ENCODE peak calls at places on chromosome 15, in eight cellular contexts. One of them, this sample, is unnamed.
A peak's percentile ranks its signal among the peaks of the same experiment; 100 is the strongest.

GRCh38 chr15:85142324-85142723 is 160.7 kb downstream of the PDE8A start:
- DNase-seq in stomach: no peak
- DNase-seq in adrenal gland: no peak
- DNase-seq in breast epithelium: no peak
- DNase-seq in heart left ventricle: no peak
- DNase-seq in body of pancreas: no peak
- DNase-seq in tibial nerve: no peak
- DNase-seq in suprapubic skin: no peak
- DNase-seq in this sample: no peak

GRCh38 chr15:33277689-33278088 is 33.1 kb upstream of the RYR3 start:
- DNase-seq in tibial nerve: no peak
- DNase-seq in adrenal gland: no peak
- DNase-seq in stomach: no peak
- DNase-seq in body of pancreas: no peak
- DNase-seq in suprapubic skin: no peak
- DNase-seq in heart left ventricle: no peak
- DNase-seq in breast epithelium: no peak
- DNase-seq in this sample: no peak

GRCh38 chr15:48336940-48337339 is 5.7 kb downstream of the DUT start:
- DNase-seq in adrenal gland: no peak
- DNase-seq in heart left ventricle: no peak
- DNase-seq in suprapubic skin: no peak
- DNase-seq in tibial nerve: no peak
- DNase-seq in breast epithelium: no peak
- DNase-seq in body of pancreas: no peak
- DNase-seq in stomach: no peak
- DNase-seq in this sample: no peak

GRCh38 chr15:87354661-87355410 is 901.7 kb downstream of the NTRK3 start:
- DNase-seq in adrenal gland: no peak
- DNase-seq in stomach: no peak
- DNase-seq in tibial nerve: no peak
- DNase-seq in heart left ventricle: no peak
- DNase-seq in body of pancreas: no peak
- DNase-seq in breast epithelium: no peak
- DNase-seq in suprapubic skin: no peak
- DNase-seq in this sample: no peak

GRCh38 chr15:65338823-65339222 is 34.3 kb downstream of the RNU5B-1 start:
- DNase-seq in heart left ventricle: no peak
- DNase-seq in tibial nerve: no peak
- DNase-seq in adrenal gland: no peak
- DNase-seq in stomach: no peak
- DNase-seq in body of pancreas: no peak
- DNase-seq in breast epithelium: no peak
- DNase-seq in suprapubic skin: no peak
- DNase-seq in this sample: no peak

GRCh38 chr15:86553116-86553515 is 473.4 kb downstream of the AGBL1 start:
- DNase-seq in body of pancreas: no peak
- DNase-seq in heart left ventricle: no peak
- DNase-seq in suprapubic skin: no peak
- DNase-seq in breast epithelium: no peak
- DNase-seq in adrenal gland: no peak
- DNase-seq in stomach: no peak
- DNase-seq in tibial nerve: no peak
- DNase-seq in this sample: no peak

GRCh38 chr15:73225358-73226015 is 143.3 kb downstream of the HCN4 start:
- DNase-seq in heart left ventricle: no peak
- DNase-seq in body of pancreas: no peak
- DNase-seq in tibial nerve: no peak
- DNase-seq in suprapubic skin: no peak
- DNase-seq in stomach: no peak
- DNase-seq in breast epithelium: no peak
- DNase-seq in adrenal gland: no peak
- DNase-seq in this sample: no peak

GRCh38 chr15:50906954-50907865 is 1.3 kb upstream of the AP4E1 start:
- DNase-seq in tibial nerve: no peak
- DNase-seq in stomach: peak; percentile 32
- DNase-seq in heart left ventricle: no peak
- DNase-seq in breast epithelium: no peak
- DNase-seq in adrenal gland: no peak
- DNase-seq in suprapubic skin: no peak
- DNase-seq in body of pancreas: peak; percentile 16
- DNase-seq in this sample: no peak

GRCh38 chr15:71366522-71366921 is 251.3 kb downstream of the THSD4 start:
- DNase-seq in breast epithelium: no peak
- DNase-seq in body of pancreas: no peak
- DNase-seq in heart left ventricle: no peak
- DNase-seq in stomach: no peak
- DNase-seq in adrenal gland: no peak
- DNase-seq in tibial nerve: no peak
- DNase-seq in suprapubic skin: no peak
- DNase-seq in this sample: no peak

GRCh38 chr15:99416191-99417188 is 149.3 kb upstream of the MEF2A start:
- DNase-seq in stomach: peak; percentile 14
- DNase-seq in adrenal gland: peak; percentile 32
- DNase-seq in breast epithelium: no peak
- DNase-seq in tibial nerve: no peak
- DNase-seq in body of pancreas: no peak
- DNase-seq in suprapubic skin: peak; percentile 75
- DNase-seq in heart left ventricle: no peak
- DNase-seq in this sample: no peak

GRCh38 chr15:82595766-82596165 is 51.4 kb downstream of the CPEB1 start:
- DNase-seq in adrenal gland: no peak
- DNase-seq in breast epithelium: no peak
- DNase-seq in suprapubic skin: no peak
- DNase-seq in tibial nerve: no peak
- DNase-seq in stomach: no peak
- DNase-seq in heart left ventricle: no peak
- DNase-seq in body of pancreas: no peak
- DNase-seq in this sample: no peak

GRCh38 chr15:51180534-51180933 is 85.8 kb upstream of the TNFAIP8L3 start:
- DNase-seq in breast epithelium: no peak
- DNase-seq in suprapubic skin: no peak
- DNase-seq in adrenal gland: no peak
- DNase-seq in stomach: no peak
- DNase-seq in body of pancreas: no peak
- DNase-seq in tibial nerve: no peak
- DNase-seq in heart left ventricle: no peak
- DNase-seq in this sample: no peak

GRCh38 chr15:25693321-25694237 is 169.5 kb downstream of the ATP10A start:
- DNase-seq in heart left ventricle: no peak
- DNase-seq in stomach: no peak
- DNase-seq in tibial nerve: no peak
- DNase-seq in breast epithelium: peak; percentile 50
- DNase-seq in body of pancreas: no peak
- DNase-seq in suprapubic skin: no peak
- DNase-seq in adrenal gland: peak; percentile 46
- DNase-seq in this sample: peak; percentile 17

GRCh38 chr15:70777156-70777926 is 14.0 kb upstream of the UACA start:
- DNase-seq in breast epithelium: no peak
- DNase-seq in body of pancreas: no peak
- DNase-seq in tibial nerve: no peak
- DNase-seq in suprapubic skin: no peak
- DNase-seq in adrenal gland: no peak
- DNase-seq in heart left ventricle: no peak
- DNase-seq in stomach: no peak
- DNase-seq in this sample: no peak

DNA sequence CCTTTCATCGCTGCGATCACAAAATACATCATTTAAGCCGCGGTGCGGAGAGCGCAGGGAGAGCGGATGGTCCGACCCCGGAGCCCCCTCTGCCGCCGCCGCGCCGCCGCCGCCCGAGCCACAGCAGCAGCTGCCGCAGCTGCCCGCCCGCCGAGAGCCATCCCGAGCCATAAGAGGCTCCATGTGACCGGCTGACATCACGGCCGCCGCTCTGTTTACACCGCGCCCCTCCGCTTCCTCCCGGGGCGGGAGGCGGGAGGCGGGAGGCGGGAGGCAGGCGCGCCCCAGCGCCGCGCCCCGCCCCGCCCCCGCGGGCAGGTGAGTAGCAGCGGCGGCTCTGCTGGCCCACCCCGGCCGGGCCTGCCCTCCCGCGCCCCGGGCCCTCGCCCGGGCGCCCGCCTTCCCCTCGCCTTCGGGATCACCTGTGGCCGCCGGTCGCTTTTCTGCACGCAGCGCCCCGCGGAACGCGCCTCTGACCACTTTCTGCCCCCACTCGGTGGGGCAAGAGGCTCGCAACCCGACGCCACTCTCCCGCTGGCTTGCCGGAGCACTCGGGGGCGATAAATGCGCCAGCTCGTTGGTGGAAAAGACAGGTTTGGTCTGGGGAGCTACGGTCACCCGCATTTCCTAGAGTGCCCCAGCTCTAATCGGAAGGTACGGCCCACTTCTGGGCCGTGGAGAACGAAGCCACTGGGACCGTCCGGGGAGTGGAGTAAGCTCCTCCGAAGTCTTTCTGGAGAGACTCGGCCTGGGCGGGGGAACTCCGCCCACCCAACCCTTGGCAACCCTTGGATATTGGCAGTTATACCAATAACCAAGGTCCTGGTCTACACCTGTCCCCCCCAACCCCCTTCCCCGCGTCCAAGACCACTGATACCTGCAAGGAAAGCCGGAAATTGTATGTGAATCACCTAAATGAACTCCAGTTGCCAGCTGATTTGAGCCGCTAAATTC is 113.7 kb upstream of the ICE2 start:
- DNase-seq in suprapubic skin: peak; percentile 89
- DNase-seq in body of pancreas: peak; percentile 94
- DNase-seq in adrenal gland: peak; percentile 91
- DNase-seq in heart left ventricle: peak; percentile 90
- DNase-seq in tibial nerve: peak; percentile 55
- DNase-seq in stomach: peak; percentile 86
- DNase-seq in breast epithelium: peak; percentile 74
- DNase-seq in this sample: peak; percentile 82
- TF ChIP-seq POLR2A in suprapubic skin: peak; percentile 80
- TF ChIP-seq POLR2A in body of pancreas: peak; percentile 91
- TF ChIP-seq POLR2A in adrenal gland: peak; percentile 96
- TF ChIP-seq POLR2A in heart left ventricle: no peak
- TF ChIP-seq POLR2A in tibial nerve: peak; percentile 72
- TF ChIP-seq POLR2A in stomach: no peak
- TF ChIP-seq POLR2A in breast epithelium: peak; percentile 24
- TF ChIP-seq POLR2A in this sample: peak; percentile 80

GRCh38 chr15:75353604-75354003 is 6.8 kb downstream of the NEIL1 start:
- DNase-seq in body of pancreas: no peak
- DNase-seq in tibial nerve: no peak
- DNase-seq in stomach: no peak
- DNase-seq in heart left ventricle: no peak
- DNase-seq in adrenal gland: no peak
- DNase-seq in suprapubic skin: no peak
- DNase-seq in breast epithelium: no peak
- DNase-seq in this sample: no peak

GRCh38 chr15:75350601-75351331 is 3.9 kb downstream of the NEIL1 start:
- DNase-seq in heart left ventricle: no peak
- DNase-seq in tibial nerve: no peak
- DNase-seq in adrenal gland: no peak
- DNase-seq in body of pancreas: no peak
- DNase-seq in suprapubic skin: no peak
- DNase-seq in stomach: no peak
- DNase-seq in breast epithelium: no peak
- DNase-seq in this sample: no peak

GRCh38 chr15:75354454-75354853 is 7.6 kb downstream of the NEIL1 start:
- DNase-seq in suprapubic skin: peak; percentile 64
- DNase-seq in body of pancreas: no peak
- DNase-seq in heart left ventricle: no peak
- DNase-seq in tibial nerve: no peak
- DNase-seq in adrenal gland: no peak
- DNase-seq in stomach: no peak
- DNase-seq in breast epithelium: no peak
- DNase-seq in this sample: no peak

GRCh38 chr15:75349851-75350588 is 3.2 kb downstream of the NEIL1 start:
- DNase-seq in breast epithelium: no peak
- DNase-seq in stomach: peak; percentile 58
- DNase-seq in heart left ventricle: no peak
- DNase-seq in body of pancreas: peak; percentile 45
- DNase-seq in suprapubic skin: no peak
- DNase-seq in tibial nerve: no peak
- DNase-seq in adrenal gland: no peak
- DNase-seq in this sample: no peak

GRCh38 chr15:75352186-75352585 is 5.3 kb downstream of the NEIL1 start:
- DNase-seq in stomach: no peak
- DNase-seq in adrenal gland: no peak
- DNase-seq in suprapubic skin: no peak
- DNase-seq in tibial nerve: no peak
- DNase-seq in body of pancreas: no peak
- DNase-seq in breast epithelium: no peak
- DNase-seq in heart left ventricle: no peak
- DNase-seq in this sample: no peak
- H3K4me3 ChIP-seq in stomach: no peak overlapping the region
- H3K4me3 ChIP-seq in adrenal gland: no peak overlapping the region
- H3K4me3 ChIP-seq in suprapubic skin: no peak overlapping the region
- H3K4me3 ChIP-seq in tibial nerve: no peak overlapping the region
- H3K4me3 ChIP-seq in body of pancreas: no peak overlapping the region
- H3K4me3 ChIP-seq in breast epithelium: no peak overlapping the region
- H3K4me3 ChIP-seq in heart left ventricle: no peak overlapping the region
- H3K4me3 ChIP-seq in this sample: no peak overlapping the region

GRCh38 chr15:28969511-28970085 is 83.8 kb downstream of the APBA2 start:
- DNase-seq in stomach: no peak
- DNase-seq in suprapubic skin: no peak
- DNase-seq in tibial nerve: no peak
- DNase-seq in body of pancreas: no peak
- DNase-seq in heart left ventricle: no peak
- DNase-seq in breast epithelium: no peak
- DNase-seq in adrenal gland: no peak
- DNase-seq in this sample: no peak
- H3K27ac ChIP-seq in stomach: no peak overlapping the region
- H3K27ac ChIP-seq in suprapubic skin: no peak overlapping the region
- H3K27ac ChIP-seq in tibial nerve: no peak overlapping the region
- H3K27ac ChIP-seq in body of pancreas: no peak overlapping the region
- H3K27ac ChIP-seq in heart left ventricle: no peak overlapping the region
- H3K27ac ChIP-seq in breast epithelium: no peak overlapping the region
- H3K27ac ChIP-seq in adrenal gland: no peak overlapping the region
- H3K27ac ChIP-seq in this sample: no peak overlapping the region

DNA sequence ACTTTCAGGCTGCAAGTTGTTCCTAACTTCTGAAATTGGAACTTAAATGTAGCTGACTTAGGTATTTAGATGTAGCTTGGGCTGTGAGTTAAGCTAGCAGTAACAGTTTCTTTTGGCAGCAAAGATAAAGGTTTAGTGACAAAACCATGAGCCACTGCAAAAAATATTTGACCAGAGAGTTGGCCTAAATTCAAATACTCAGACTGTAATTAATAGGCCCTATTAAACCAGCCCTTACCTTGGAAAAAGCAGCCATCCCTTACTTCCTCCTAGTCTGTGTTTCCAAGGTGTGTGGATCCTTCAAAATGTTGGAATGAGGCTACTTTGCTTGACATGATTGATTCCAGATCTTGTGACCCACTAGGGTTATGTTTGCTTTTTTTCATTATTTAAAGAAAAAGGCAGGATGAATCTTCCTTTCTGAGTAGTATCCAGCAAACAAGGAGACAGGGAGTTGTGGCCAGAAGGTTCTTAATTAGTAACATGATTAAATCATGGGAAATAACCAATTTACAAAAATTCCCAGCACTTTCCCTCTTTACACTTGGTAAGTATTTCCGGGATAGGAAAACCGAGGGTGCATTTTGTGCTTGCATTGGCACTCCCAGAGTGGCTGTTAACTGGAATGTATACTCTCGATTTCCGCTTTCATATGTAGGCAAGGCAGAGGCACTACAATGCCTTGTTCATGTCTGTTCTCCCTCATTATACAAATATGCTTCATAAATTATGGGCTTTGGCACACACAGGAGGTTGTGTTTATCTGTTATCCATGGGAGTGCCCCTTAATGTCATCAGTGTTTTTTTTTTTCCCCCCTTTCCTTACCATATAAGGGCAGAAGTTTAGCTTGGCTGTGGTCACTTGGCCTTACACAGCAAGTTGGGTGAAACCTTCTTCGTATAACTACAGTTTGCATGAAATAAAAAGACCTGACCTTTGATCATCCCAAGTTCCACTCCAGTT is 8.5 kb downstream of the TPM1 start:
- DNase-seq in heart left ventricle: no peak
- DNase-seq in tibial nerve: no peak
- DNase-seq in breast epithelium: no peak
- DNase-seq in body of pancreas: no peak
- DNase-seq in suprapubic skin: no peak
- DNase-seq in adrenal gland: no peak
- DNase-seq in stomach: no peak
- DNase-seq in this sample: peak; percentile 73
- TF ChIP-seq POLR2A in heart left ventricle: no peak
- TF ChIP-seq POLR2A in tibial nerve: no peak
- TF ChIP-seq POLR2A in breast epithelium: no peak
- TF ChIP-seq POLR2A in body of pancreas: no peak
- TF ChIP-seq POLR2A in suprapubic skin: no peak
- TF ChIP-seq POLR2A in adrenal gland: no peak
- TF ChIP-seq POLR2A in stomach: no peak
- TF ChIP-seq POLR2A in this sample: no peak

This sample was measured in uterus.